ENCODE peak calls at places on chromosomes 6 and 20, in eight cellular contexts. One of them, this sample, is unnamed.

GRCh38 chr6:96015321-96015790 is 418 bp upstream of the FUT9 start:
- DNase-seq in mucosa of descending colon: no peak
- DNase-seq in foreskin fibroblast: no peak
- DNase-seq in astrocyte of the spinal cord: peak
- DNase-seq in lower lobe of right lung: no peak
- DNase-seq in Peyer's patch: no peak
- DNase-seq in colonic mucosa: no peak
- DNase-seq in HepG2: no peak
- DNase-seq in this sample: no peak

GRCh38 chr20:40335437-40335836 is 353.6 kb downstream of the MAFB start:
- DNase-seq in mucosa of descending colon: no peak
- DNase-seq in foreskin fibroblast: no peak
- DNase-seq in astrocyte of the spinal cord: no peak
- DNase-seq in lower lobe of right lung: no peak
- DNase-seq in Peyer's patch: no peak
- DNase-seq in colonic mucosa: no peak
- DNase-seq in HepG2: no peak
- DNase-seq in this sample: no peak

GRCh38 chr20:44031822-44032582 is 117.3 kb downstream of the TOX2 start:
- DNase-seq in mucosa of descending colon: no peak
- DNase-seq in foreskin fibroblast: no peak
- DNase-seq in astrocyte of the spinal cord: no peak
- DNase-seq in lower lobe of right lung: no peak
- DNase-seq in Peyer's patch: no peak
- DNase-seq in colonic mucosa: no peak
- DNase-seq in HepG2: no peak
- DNase-seq in this sample: no peak

GRCh38 chr20:51953731-51954340 is 151.5 kb upstream of the SALL4 start:
- DNase-seq in mucosa of descending colon: no peak
- DNase-seq in foreskin fibroblast: no peak
- DNase-seq in astrocyte of the spinal cord: no peak
- DNase-seq in lower lobe of right lung: no peak
- DNase-seq in Peyer's patch: no peak
- DNase-seq in colonic mucosa: no peak
- DNase-seq in HepG2: no peak
- DNase-seq in this sample: no peak

GRCh38 chr6:48766349-48766748 is 655.4 kb upstream of the PTCHD4 start:
- DNase-seq in mucosa of descending colon: peak
- DNase-seq in foreskin fibroblast: peak
- DNase-seq in astrocyte of the spinal cord: peak
- DNase-seq in lower lobe of right lung: no peak
- DNase-seq in Peyer's patch: no peak
- DNase-seq in colonic mucosa: peak
- DNase-seq in HepG2: peak
- DNase-seq in this sample: peak

GRCh38 chr20:309841-310644 is 12.7 kb downstream of the ZCCHC3 start:
- DNase-seq in mucosa of descending colon: peak
- DNase-seq in foreskin fibroblast: peak
- DNase-seq in astrocyte of the spinal cord: peak
- DNase-seq in lower lobe of right lung: peak
- DNase-seq in Peyer's patch: peak
- DNase-seq in colonic mucosa: peak
- DNase-seq in HepG2: peak
- DNase-seq in this sample: no peak

GRCh38 chr6:95596021-95596420 is 18.7 kb downstream of the MANEA start:
- DNase-seq in mucosa of descending colon: no peak
- DNase-seq in foreskin fibroblast: no peak
- DNase-seq in astrocyte of the spinal cord: no peak
- DNase-seq in lower lobe of right lung: no peak
- DNase-seq in Peyer's patch: no peak
- DNase-seq in colonic mucosa: no peak
- DNase-seq in HepG2: no peak
- DNase-seq in this sample: no peak

GRCh38 chr6:118551063-118551672 is 3.1 kb downstream of the PLN start:
- DNase-seq in mucosa of descending colon: no peak
- DNase-seq in foreskin fibroblast: peak
- DNase-seq in astrocyte of the spinal cord: peak
- DNase-seq in lower lobe of right lung: no peak
- DNase-seq in Peyer's patch: no peak
- DNase-seq in colonic mucosa: no peak
- DNase-seq in HepG2: peak
- DNase-seq in this sample: peak

GRCh38 chr20:14688045-14688444 is 350.6 kb upstream of the FLRT3 start:
- DNase-seq in mucosa of descending colon: no peak
- DNase-seq in foreskin fibroblast: no peak
- DNase-seq in astrocyte of the spinal cord: no peak
- DNase-seq in lower lobe of right lung: no peak
- DNase-seq in Peyer's patch: no peak
- DNase-seq in colonic mucosa: no peak
- DNase-seq in HepG2: no peak
- DNase-seq in this sample: no peak

GRCh38 chr6:91132461-91132860 is 545.6 kb upstream of the MAP3K7 start:
- DNase-seq in mucosa of descending colon: no peak
- DNase-seq in foreskin fibroblast: no peak
- DNase-seq in astrocyte of the spinal cord: peak
- DNase-seq in lower lobe of right lung: no peak
- DNase-seq in Peyer's patch: no peak
- DNase-seq in colonic mucosa: no peak
- DNase-seq in HepG2: no peak
- DNase-seq in this sample: peak

GRCh38 chr6:169884158-169884557 is 132.7 kb downstream of the ERMARD start:
- DNase-seq in mucosa of descending colon: no peak
- DNase-seq in foreskin fibroblast: no peak
- DNase-seq in astrocyte of the spinal cord: no peak
- DNase-seq in lower lobe of right lung: no peak
- DNase-seq in Peyer's patch: no peak
- DNase-seq in colonic mucosa: no peak
- DNase-seq in HepG2: no peak
- DNase-seq in this sample: no peak

GRCh38 chr6:112228480-112229332 is 25.7 kb downstream of the LAMA4 start:
- DNase-seq in mucosa of descending colon: no peak
- DNase-seq in foreskin fibroblast: no peak
- DNase-seq in astrocyte of the spinal cord: no peak
- DNase-seq in lower lobe of right lung: no peak
- DNase-seq in Peyer's patch: no peak
- DNase-seq in colonic mucosa: no peak
- DNase-seq in HepG2: no peak
- DNase-seq in this sample: no peak

GRCh38 chr6:25193147-25193864 is 85.9 kb upstream of the CARMIL1 start:
- DNase-seq in mucosa of descending colon: no peak
- DNase-seq in foreskin fibroblast: peak
- DNase-seq in astrocyte of the spinal cord: peak
- DNase-seq in lower lobe of right lung: no peak
- DNase-seq in Peyer's patch: no peak
- DNase-seq in colonic mucosa: no peak
- DNase-seq in HepG2: no peak
- DNase-seq in this sample: peak

GRCh38 chr6:114157848-114158247 is 185.0 kb downstream of the HS3ST5 start:
- DNase-seq in mucosa of descending colon: no peak
- DNase-seq in foreskin fibroblast: no peak
- DNase-seq in astrocyte of the spinal cord: no peak
- DNase-seq in lower lobe of right lung: no peak
- DNase-seq in Peyer's patch: no peak
- DNase-seq in colonic mucosa: no peak
- DNase-seq in HepG2: no peak
- DNase-seq in this sample: no peak

GRCh38 chr6:118387921-118388701 is 160.0 kb upstream of the PLN start:
- DNase-seq in mucosa of descending colon: no peak
- DNase-seq in foreskin fibroblast: peak
- DNase-seq in astrocyte of the spinal cord: peak
- DNase-seq in lower lobe of right lung: no peak
- DNase-seq in Peyer's patch: no peak
- DNase-seq in colonic mucosa: no peak
- DNase-seq in HepG2: no peak
- DNase-seq in this sample: peak

GRCh38 chr6:53020005-53020744 is 25.1 kb upstream of the GSTA4 start:
- DNase-seq in mucosa of descending colon: no peak
- DNase-seq in foreskin fibroblast: no peak
- DNase-seq in astrocyte of the spinal cord: no peak
- DNase-seq in lower lobe of right lung: no peak
- DNase-seq in Peyer's patch: no peak
- DNase-seq in colonic mucosa: no peak
- DNase-seq in HepG2: no peak
- DNase-seq in this sample: no peak

GRCh38 chr20:416950-417800 is 9.1 kb downstream of the RBCK1 start:
- DNase-seq in mucosa of descending colon: no peak
- DNase-seq in foreskin fibroblast: no peak
- DNase-seq in astrocyte of the spinal cord: no peak
- DNase-seq in lower lobe of right lung: no peak
- DNase-seq in Peyer's patch: no peak
- DNase-seq in colonic mucosa: no peak
- DNase-seq in HepG2: no peak
- DNase-seq in this sample: no peak

GRCh38 chr6:74597266-74597665 is 608.6 kb downstream of the COL12A1 start:
- DNase-seq in mucosa of descending colon: no peak
- DNase-seq in foreskin fibroblast: peak
- DNase-seq in astrocyte of the spinal cord: peak
- DNase-seq in lower lobe of right lung: no peak
- DNase-seq in Peyer's patch: no peak
- DNase-seq in colonic mucosa: no peak
- DNase-seq in HepG2: no peak
- DNase-seq in this sample: no peak

GRCh38 chr6:302760-303159 is 10.5 kb downstream of the DUSP22 start:
- DNase-seq in mucosa of descending colon: no peak
- DNase-seq in foreskin fibroblast: no peak
- DNase-seq in astrocyte of the spinal cord: no peak
- DNase-seq in lower lobe of right lung: no peak
- DNase-seq in Peyer's patch: no peak
- DNase-seq in colonic mucosa: no peak
- DNase-seq in HepG2: no peak
- DNase-seq in this sample: no peak

GRCh38 chr20:17557675-17558006 is 12.2 kb upstream of the DSTN start:
- DNase-seq in mucosa of descending colon: peak
- DNase-seq in foreskin fibroblast: peak
- DNase-seq in astrocyte of the spinal cord: peak
- DNase-seq in lower lobe of right lung: no peak
- DNase-seq in Peyer's patch: no peak
- DNase-seq in colonic mucosa: peak
- DNase-seq in HepG2: peak
- DNase-seq in this sample: peak

GRCh38 chr6:137673603-137674002 is 179.4 kb upstream of the OLIG3 start:
- DNase-seq in mucosa of descending colon: no peak
- DNase-seq in foreskin fibroblast: no peak
- DNase-seq in astrocyte of the spinal cord: no peak
- DNase-seq in lower lobe of right lung: no peak
- DNase-seq in Peyer's patch: no peak
- DNase-seq in colonic mucosa: no peak
- DNase-seq in HepG2: no peak
- DNase-seq in this sample: no peak

GRCh38 chr20:58661298-58662141 is 10.4 kb downstream of the STX16 start:
- DNase-seq in mucosa of descending colon: no peak
- DNase-seq in foreskin fibroblast: no peak
- DNase-seq in astrocyte of the spinal cord: no peak
- DNase-seq in lower lobe of right lung: no peak
- DNase-seq in Peyer's patch: peak
- DNase-seq in colonic mucosa: no peak
- DNase-seq in HepG2: no peak
- DNase-seq in this sample: no peak
- TF ChIP-seq CTCF in mucosa of descending colon: no peak
- TF ChIP-seq CTCF in foreskin fibroblast: no peak
- TF ChIP-seq CTCF in astrocyte of the spinal cord: no peak
- TF ChIP-seq CTCF in lower lobe of right lung: no peak
- TF ChIP-seq CTCF in Peyer's patch: no peak
- TF ChIP-seq CTCF in colonic mucosa: no peak
- TF ChIP-seq CTCF in HepG2: no peak
- TF ChIP-seq CTCF in this sample: no peak

DNA sequence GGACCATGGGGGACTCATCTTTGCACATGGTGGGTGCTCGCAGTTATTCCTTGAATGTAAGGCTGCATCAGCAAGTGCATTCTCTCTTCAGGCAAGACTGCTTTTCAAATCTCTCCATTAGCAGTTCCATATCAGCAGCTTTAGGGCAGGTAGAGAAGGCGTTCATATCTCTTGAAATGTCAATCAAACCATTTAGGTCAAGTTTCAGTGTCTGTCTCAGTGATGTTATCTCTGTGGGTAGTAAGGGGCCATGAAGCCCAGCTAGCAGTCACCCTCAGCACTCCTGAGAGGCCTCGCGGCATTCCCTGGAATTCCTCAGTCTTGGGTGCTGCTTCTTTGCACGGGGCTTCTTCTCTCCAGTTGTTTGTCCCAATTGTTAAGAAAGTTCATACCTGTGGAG is 24.2 kb downstream of the FARS2 start:
- DNase-seq in mucosa of descending colon: no peak
- DNase-seq in foreskin fibroblast: no peak
- DNase-seq in astrocyte of the spinal cord: no peak
- DNase-seq in lower lobe of right lung: no peak
- DNase-seq in Peyer's patch: no peak
- DNase-seq in colonic mucosa: no peak
- DNase-seq in HepG2: no peak
- DNase-seq in this sample: no peak
- TF ChIP-seq CTCF in mucosa of descending colon: no peak
- TF ChIP-seq CTCF in foreskin fibroblast: no peak
- TF ChIP-seq CTCF in astrocyte of the spinal cord: no peak
- TF ChIP-seq CTCF in lower lobe of right lung: no peak
- TF ChIP-seq CTCF in Peyer's patch: no peak
- TF ChIP-seq CTCF in colonic mucosa: no peak
- TF ChIP-seq CTCF in HepG2: no peak
- TF ChIP-seq CTCF in this sample: no peak

GRCh38 chr6:31158140-31158862 is at the start of gene TCF19:
- DNase-seq in mucosa of descending colon: peak
- DNase-seq in foreskin fibroblast: peak
- DNase-seq in astrocyte of the spinal cord: peak
- DNase-seq in lower lobe of right lung: peak
- DNase-seq in Peyer's patch: peak
- DNase-seq in colonic mucosa: peak
- DNase-seq in HepG2: peak
- DNase-seq in this sample: peak
- TF ChIP-seq CTCF in mucosa of descending colon: no peak
- TF ChIP-seq CTCF in foreskin fibroblast: no peak
- TF ChIP-seq CTCF in astrocyte of the spinal cord: no peak
- TF ChIP-seq CTCF in lower lobe of right lung: no peak
- TF ChIP-seq CTCF in Peyer's patch: no peak
- TF ChIP-seq CTCF in colonic mucosa: no peak
- TF ChIP-seq CTCF in HepG2: no peak
- TF ChIP-seq CTCF in this sample: no peak

GRCh38 chr6:154371337-154371736 is 14.7 kb upstream of the IPCEF1 start:
- DNase-seq in mucosa of descending colon: no peak
- DNase-seq in foreskin fibroblast: no peak
- DNase-seq in astrocyte of the spinal cord: no peak
- DNase-seq in lower lobe of right lung: no peak
- DNase-seq in Peyer's patch: no peak
- DNase-seq in colonic mucosa: no peak
- DNase-seq in HepG2: no peak
- DNase-seq in this sample: no peak

GRCh38 chr6:154367839-154368695 is 11.5 kb upstream of the IPCEF1 start:
- DNase-seq in mucosa of descending colon: no peak
- DNase-seq in foreskin fibroblast: peak
- DNase-seq in astrocyte of the spinal cord: no peak
- DNase-seq in lower lobe of right lung: no peak
- DNase-seq in Peyer's patch: no peak
- DNase-seq in colonic mucosa: no peak
- DNase-seq in HepG2: no peak
- DNase-seq in this sample: peak

GRCh38 chr6:154367333-154367732 is 10.7 kb upstream of the IPCEF1 start:
- DNase-seq in mucosa of descending colon: no peak
- DNase-seq in foreskin fibroblast: no peak
- DNase-seq in astrocyte of the spinal cord: no peak
- DNase-seq in lower lobe of right lung: no peak
- DNase-seq in Peyer's patch: no peak
- DNase-seq in colonic mucosa: no peak
- DNase-seq in HepG2: no peak
- DNase-seq in this sample: no peak

GRCh38 chr6:154373971-154374370 is 17.4 kb upstream of the IPCEF1 start:
- DNase-seq in mucosa of descending colon: no peak
- DNase-seq in foreskin fibroblast: no peak
- DNase-seq in astrocyte of the spinal cord: no peak
- DNase-seq in lower lobe of right lung: no peak
- DNase-seq in Peyer's patch: no peak
- DNase-seq in colonic mucosa: no peak
- DNase-seq in HepG2: no peak
- DNase-seq in this sample: no peak

GRCh38 chr6:154370545-154370944 is 13.9 kb upstream of the IPCEF1 start:
- DNase-seq in mucosa of descending colon: peak
- DNase-seq in foreskin fibroblast: peak
- DNase-seq in astrocyte of the spinal cord: peak
- DNase-seq in lower lobe of right lung: no peak
- DNase-seq in Peyer's patch: no peak
- DNase-seq in colonic mucosa: no peak
- DNase-seq in HepG2: peak
- DNase-seq in this sample: peak
- TF ChIP-seq CTCF in mucosa of descending colon: no peak
- TF ChIP-seq CTCF in foreskin fibroblast: peak
- TF ChIP-seq CTCF in astrocyte of the spinal cord: peak
- TF ChIP-seq CTCF in lower lobe of right lung: peak
- TF ChIP-seq CTCF in Peyer's patch: no peak
- TF ChIP-seq CTCF in colonic mucosa: peak
- TF ChIP-seq CTCF in HepG2: peak
- TF ChIP-seq CTCF in this sample: peak

This sample was measured in MCF 10A.